ENCODE peak calls at places on chromosomes 5 and 9, in five cellular contexts. W is neural progenitor cell, O is thyroid gland, Z is IMR-90, X is stomach. M is an unnamed sample.

GRCh38 chr5:32489791-32490581 is 45.4 kb upstream of the ZFR start:
- DNase-seq in X (peak; percentile 76), O (peak; percentile 67), W (peak; percentile 86), Z (peak; percentile 87), M (peak; percentile 76)

GRCh38 chr9:113709721-113710120 is 166.4 kb upstream of the ZNF618 start:
- DNase-seq in X (no peak), O (no peak), W (no peak), Z (no peak), M (no peak)

GRCh38 chr9:112097712-112098688 is 77.1 kb downstream of the SUSD1 start:
- DNase-seq in Z (peak; percentile 77), O (peak; percentile 31), W (peak; percentile 91), X (peak; percentile 66), M (peak; percentile 64)

GRCh38 chr5:136042665-136043121 is 13.9 kb downstream of the TGFBI start:
- DNase-seq in X (no peak), Z (no peak), W (peak; percentile 70), O (no peak), M (no peak)

GRCh38 chr5:153660919-153661318 is 170.4 kb downstream of the GRIA1 start:
- DNase-seq in O (no peak), Z (peak; percentile 10), W (peak; percentile 77), X (no peak), M (no peak)

GRCh38 chr9:79014929-79015699 is 556.7 kb upstream of the TLE4 start:
- DNase-seq in W (no peak), O (no peak), X (no peak), Z (no peak), M (no peak)

GRCh38 chr5:44907396-44907795 is 98.6 kb downstream of the MRPS30 start:
- DNase-seq in X (no peak), W (no peak), Z (no peak), O (no peak), M (no peak)

GRCh38 chr9:119639287-119639955 is 270.2 kb upstream of the BRINP1 start:
- DNase-seq in Z (no peak), W (peak; percentile 70), O (no peak), X (no peak), M (no peak)

GRCh38 chr9:126108240-126108639 is 218.4 kb upstream of the MVB12B start:
- DNase-seq in X (no peak), Z (no peak), O (no peak), W (peak; percentile 76), M (no peak)

GRCh38 chr9:136996361-136997281 is at the start of gene CLIC3:
- DNase-seq in X (peak; percentile 73), W (peak; percentile 50), Z (no peak), O (peak; percentile 92), M (peak; percentile 72)

GRCh38 chr9:104412238-104412637 is 91.8 kb upstream of the OR13F1 start:
- DNase-seq in Z (no peak), X (no peak), O (no peak), W (peak; percentile 39), M (no peak)

GRCh38 chr5:128537306-128537998 is 593 bp downstream of the FBN2 start:
- DNase-seq in W (peak; percentile 73), X (no peak), O (peak; percentile 27), Z (peak; percentile 55), M (no peak)

GRCh38 chr5:90547072-90547536 is 11.5 kb upstream of the ADGRV1 start:
- DNase-seq in W (no peak), O (no peak), X (no peak), Z (no peak), M (no peak)

GRCh38 chr5:92627186-92627585 is 953.8 kb downstream of the NR2F1-AS1 start:
- DNase-seq in X (no peak), Z (no peak), O (no peak), W (no peak), M (no peak)

GRCh38 chr5:110925398-110925797 is 146.1 kb upstream of the TSLP start:
- DNase-seq in Z (peak; percentile 64), W (no peak), X (no peak), O (no peak), M (no peak)

GRCh38 chr5:115424030-115424429 is 120.5 kb downstream of the FEM1C start:
- DNase-seq in W (no peak), O (no peak), Z (no peak), X (no peak), M (no peak)

GRCh38 chr9:91033802-91034201 is 232.2 kb downstream of the SYK start:
- DNase-seq in X (no peak), O (no peak), W (peak; percentile 48), Z (no peak), M (no peak)

GRCh38 chr9:125633116-125633743 is 73.8 kb downstream of the MAPKAP1 start:
- DNase-seq in X (peak; percentile 43), Z (no peak), W (no peak), O (no peak), M (no peak)

GRCh38 chr5:147223951-147224791 is 10.7 kb upstream of the STK32A start:
- DNase-seq in W (peak; percentile 70), X (peak; percentile 31), Z (peak; percentile 42), O (peak; percentile 42), M (peak; percentile 41)

GRCh38 chr5:130222638-130223037 is 318.4 kb downstream of the CHSY3 start:
- DNase-seq in X (no peak), W (no peak), O (no peak), Z (no peak), M (no peak)

GRCh38 chr9:94199776-94200175 is 59.3 kb upstream of the ZNF169 start:
- DNase-seq in X (no peak), O (no peak), W (no peak), Z (no peak), M (no peak)

GRCh38 chr5:170896779-170897178 is 35.0 kb downstream of the RANBP17 start:
- DNase-seq in Z (peak; percentile 18), O (no peak), X (peak; percentile 26), W (peak; percentile 78), M (no peak)

GRCh38 chr9:14822666-14823065 is 87.6 kb downstream of the FREM1 start:
- DNase-seq in X (no peak), Z (no peak), W (no peak), O (no peak), M (no peak)

GRCh38 chr9:17342696-17343095 is 207.9 kb downstream of the CNTLN start:
- DNase-seq in X (no peak), Z (no peak), O (no peak), W (peak; percentile 56), M (no peak)

GRCh38 chr9:33466565-33467495 is 6.9 kb downstream of the NOL6 start:
- DNase-seq in W (peak; percentile 75), X (peak; percentile 83), Z (peak; percentile 24), O (peak; percentile 60), M (peak; percentile 69)

GRCh38 chr5:1321576-1321975 is 23.3 kb downstream of the CLPTM1L start:
- DNase-seq in W (no peak), X (no peak), O (no peak), Z (no peak), M (no peak)

GRCh38 chr9:127919253-127919815 is 2.5 kb upstream of the ST6GALNAC4 start:
- DNase-seq in X (peak; percentile 83), Z (peak; percentile 99), W (no peak), O (peak; percentile 70), M (peak; percentile 92)

GRCh38 chr5:180170810-180171567 is 38.0 kb downstream of the RASGEF1C start:
- DNase-seq in Z (no peak), X (no peak), O (no peak), W (no peak), M (no peak)
- H3K27ac ChIP-seq in Z (no peak overlapping the region), X (no peak overlapping the region), O (no peak overlapping the region), W (no peak overlapping the region), M (no peak overlapping the region)

DNA sequence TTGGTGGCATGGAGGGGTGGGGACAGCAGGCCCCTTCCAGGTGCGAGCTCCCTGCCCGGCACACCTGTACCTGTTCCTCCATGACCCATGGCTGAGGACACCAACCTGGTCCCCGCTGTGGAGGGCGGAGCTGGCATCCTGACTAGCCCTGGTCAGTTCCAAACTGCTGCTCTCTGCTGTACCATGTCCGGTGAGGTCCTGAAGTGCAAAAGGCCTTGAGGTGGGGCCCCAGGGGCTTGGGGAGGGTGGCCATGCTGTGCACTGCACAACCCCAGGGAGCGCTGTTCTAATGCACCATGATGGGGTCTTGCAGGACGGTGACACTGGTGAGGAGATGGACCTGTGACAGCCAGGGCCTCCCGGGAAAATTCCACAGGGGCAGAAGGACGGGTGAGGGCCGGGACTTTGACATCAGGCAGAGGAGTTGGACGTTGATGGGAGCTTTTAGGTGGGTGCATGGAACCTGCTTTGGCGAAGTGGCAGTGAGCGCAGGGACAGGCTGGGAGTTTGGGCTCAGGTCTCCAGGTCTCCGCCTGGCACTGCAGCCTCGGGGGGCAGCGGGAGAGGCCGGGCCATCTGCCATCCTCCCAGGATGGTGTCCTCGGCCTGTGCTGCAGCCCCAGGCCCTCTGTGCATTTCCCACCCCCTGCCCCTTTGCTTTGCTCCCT is 38.9 kb downstream of the COL5A1 start:
- DNase-seq in Z (no peak), W (no peak), O (no peak), X (no peak), M (no peak)
- H3K27ac ChIP-seq in Z (peak overlapping the region; percentile 9), W (no peak overlapping the region), O (no peak overlapping the region), X (no peak overlapping the region), M (no peak overlapping the region)

DNA sequence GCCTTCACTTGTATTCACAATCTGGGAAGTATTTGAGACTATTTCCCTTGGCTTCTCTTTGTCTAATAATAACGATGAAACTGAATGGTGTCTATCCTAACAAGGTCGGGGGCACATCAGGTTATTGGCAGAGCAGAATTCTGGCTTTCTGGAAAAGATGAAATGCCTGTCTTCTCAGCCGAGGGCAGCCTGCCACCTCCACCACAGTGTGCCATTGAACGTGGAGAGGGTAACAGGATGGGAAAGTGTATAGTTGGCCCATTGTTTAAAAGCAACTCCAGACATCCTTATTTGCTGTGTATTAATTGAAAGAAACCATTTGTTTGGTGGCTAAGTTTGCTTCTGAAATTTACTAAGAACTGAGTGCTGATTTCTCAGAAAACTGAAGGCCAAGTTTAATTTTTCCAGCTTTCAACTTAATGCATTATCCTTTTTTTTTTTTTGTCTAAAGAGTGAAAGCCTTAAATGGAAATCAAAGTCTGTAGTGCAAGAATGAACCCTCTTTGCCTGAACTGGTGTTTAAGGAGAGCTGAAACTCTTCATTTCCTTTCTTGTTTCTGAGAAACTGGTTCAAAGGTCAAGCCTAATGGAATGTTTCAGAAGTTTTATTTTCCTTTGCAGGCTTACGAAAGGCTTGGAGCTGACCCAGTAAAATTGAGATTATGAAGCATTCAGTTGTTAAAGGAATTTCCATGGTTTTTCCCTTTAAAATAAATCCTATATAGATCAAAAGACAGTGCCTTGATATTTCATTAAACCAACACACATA is 563.7 kb upstream of the DAP start:
- DNase-seq in Z (no peak), O (no peak), W (no peak), X (no peak), M (no peak)
- H3K27ac ChIP-seq in Z (no peak overlapping the region), O (no peak overlapping the region), W (no peak overlapping the region), X (no peak overlapping the region), M (no peak overlapping the region)

DNA sequence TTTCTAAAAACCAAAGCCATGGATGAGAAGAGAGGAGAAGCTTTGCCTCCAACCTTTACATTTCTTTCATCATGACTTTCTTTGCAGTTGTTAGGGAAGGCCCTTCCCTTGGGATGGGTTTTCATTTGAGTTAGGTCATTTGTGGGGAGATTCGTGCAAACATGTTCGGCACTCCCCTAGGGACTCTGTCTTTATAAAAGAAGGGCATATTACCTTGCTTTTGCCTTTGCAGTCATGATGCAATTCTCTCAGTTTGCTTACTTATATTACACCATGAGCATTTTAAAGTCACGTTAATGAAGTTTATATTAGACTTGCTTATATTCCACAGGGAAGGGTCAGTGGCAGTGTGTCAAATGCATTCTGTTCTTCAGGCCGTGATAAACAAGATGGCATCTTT is 289.3 kb upstream of the WWC1 start:
- DNase-seq in W (no peak), X (no peak), Z (no peak), O (no peak), M (no peak)
- H3K27ac ChIP-seq in W (no peak overlapping the region), X (no peak overlapping the region), Z (no peak overlapping the region), O (no peak overlapping the region), M (no peak overlapping the region)

M was measured in lung.